ENCODE peak calls at places on chromosome 6, in five cellular contexts. M is fibroblast of mammary gland, T is AG09319, N is choroid plexus epithelial cell, X is thoracic aorta. F is an unnamed sample.

GRCh38 chr6:159692303-159693127 is 526 bp downstream of the SOD2 start:
- DNase-seq in M (no peak), T (no peak), N (peak; percentile 65), X (no peak), F (peak; percentile 70)

GRCh38 chr6:167918507-167919278 is 78.8 kb upstream of the KIF25 start:
- DNase-seq in M (no peak), T (no peak), N (no peak), X (no peak), F (no peak)

GRCh38 chr6:125294925-125295324 is 6.8 kb downstream of the HDDC2 start:
- DNase-seq in M (no peak), T (no peak), N (no peak), X (no peak), F (no peak)

GRCh38 chr6:158506577-158506976 is 53.3 kb upstream of the TMEM181 start:
- DNase-seq in M (no peak), T (no peak), N (peak; percentile 11), X (no peak), F (no peak)

GRCh38 chr6:155418017-155418749 is 37.5 kb downstream of the NOX3 start:
- DNase-seq in M (peak; percentile 70), T (peak; percentile 22), N (peak; percentile 92), X (no peak), F (peak; percentile 59)

GRCh38 chr6:52653151-52653550 is 17.8 kb upstream of the TMEM14A start:
- DNase-seq in M (peak; percentile 71), T (no peak), N (no peak), X (no peak), F (no peak)

GRCh38 chr6:1082040-1082935 is 229.6 kb upstream of the FOXQ1 start:
- DNase-seq in M (peak; percentile 72), T (peak; percentile 82), N (peak; percentile 72), X (no peak), F (no peak)

GRCh38 chr6:144411506-144412165 is 126.5 kb downstream of the UTRN start:
- DNase-seq in M (peak; percentile 39), T (no peak), N (no peak), X (no peak), F (no peak)

GRCh38 chr6:113622254-113622653 is 234.9 kb upstream of the MARCKS start:
- DNase-seq in M (no peak), T (no peak), N (no peak), X (no peak), F (no peak)

GRCh38 chr6:149840345-149841075 is 23.6 kb downstream of the LRP11 start:
- DNase-seq in M (peak; percentile 91), T (peak; percentile 81), N (peak; percentile 55), X (no peak), F (peak; percentile 69)

GRCh38 chr6:159110013-159110412 is 59.2 kb upstream of the FNDC1 start:
- DNase-seq in M (peak; percentile 66), T (no peak), N (peak; percentile 85), X (no peak), F (no peak)

GRCh38 chr6:34146021-34146782 is at the start of gene GRM4:
- DNase-seq in M (no peak), T (no peak), N (no peak), X (no peak), F (no peak)

GRCh38 chr6:108113557-108114519 is 39.3 kb upstream of the OSTM1 start:
- DNase-seq in M (peak; percentile 58), T (no peak), N (peak; percentile 71), X (no peak), F (peak; percentile 62)

GRCh38 chr6:108114861-108115597 is 40.5 kb upstream of the OSTM1 start:
- DNase-seq in M (peak; percentile 67), T (peak; percentile 19), N (peak; percentile 74), X (no peak), F (peak; percentile 45)

GRCh38 chr6:108116424-108116780 is 41.9 kb upstream of the OSTM1 start:
- DNase-seq in M (no peak), T (no peak), N (no peak), X (no peak), F (no peak)

GRCh38 chr6:108116781-108117426 is 42.4 kb upstream of the OSTM1 start:
- DNase-seq in M (no peak), T (no peak), N (no peak), X (no peak), F (peak; percentile 45)

DNA sequence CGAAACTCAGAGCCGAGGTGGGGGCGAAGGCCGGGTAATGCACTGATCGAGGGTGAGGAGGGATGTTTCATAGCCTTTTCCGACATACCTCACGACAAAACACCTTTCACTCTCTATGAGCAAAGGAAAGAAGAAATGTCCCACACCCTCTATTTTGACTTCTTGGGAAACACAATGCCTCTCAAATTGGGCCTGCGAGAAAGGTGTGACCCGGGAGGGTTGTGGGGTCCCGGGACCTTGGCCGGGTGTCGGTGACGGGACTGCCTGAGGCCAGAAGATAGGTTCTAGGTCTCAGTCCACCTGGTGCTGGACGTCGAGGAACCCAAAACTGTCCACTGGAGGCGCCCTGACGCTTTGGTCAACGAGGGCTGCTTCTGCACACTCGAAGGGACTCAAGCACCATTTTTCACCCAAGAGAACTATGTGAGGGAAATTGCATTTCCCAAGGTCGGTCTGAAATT is 41.1 kb upstream of the OSTM1 start:
- DNase-seq in M (peak; percentile 39), T (no peak), N (peak; percentile 48), X (no peak), F (peak; percentile 64)
- TF ChIP-seq CTCF in M (peak; percentile 32), T (peak; percentile 24), N (peak; percentile 55), X (no peak), F (no peak)

DNA sequence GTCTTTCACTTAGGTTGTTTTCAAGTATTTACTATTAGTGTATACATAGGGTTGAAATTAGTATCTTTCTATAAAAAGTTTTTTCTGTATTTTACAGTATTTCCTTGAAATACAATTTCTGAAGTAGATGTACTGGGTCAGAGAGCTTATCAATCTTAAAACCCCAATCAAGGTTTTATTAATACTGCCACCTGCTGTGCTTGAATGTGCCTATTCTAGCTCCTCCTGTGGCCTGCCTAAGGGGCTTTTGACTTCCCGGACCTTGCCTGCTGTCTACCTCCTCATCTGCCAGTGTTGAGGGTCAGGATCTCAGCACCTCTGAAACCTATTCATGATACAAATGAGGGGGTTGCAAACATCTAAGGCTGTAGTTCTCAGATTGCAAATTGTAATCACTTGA is 9.2 kb downstream of the PACRG start:
- DNase-seq in M (no peak), T (no peak), N (no peak), X (no peak), F (no peak)
- TF ChIP-seq CTCF in M (peak; percentile 4), T (peak; percentile 10), N (no peak), X (no peak), F (no peak)

GRCh38 chr6:68779366-68779765 is 144.3 kb downstream of the ADGRB3 start:
- DNase-seq in M (no peak), T (no peak), N (no peak), X (no peak), F (no peak)

GRCh38 chr6:68774843-68775242 is 139.8 kb downstream of the ADGRB3 start:
- DNase-seq in M (no peak), T (no peak), N (no peak), X (no peak), F (no peak)

GRCh38 chr6:68777956-68778355 is 142.9 kb downstream of the ADGRB3 start:
- DNase-seq in M (peak; percentile 62), T (no peak), N (peak; percentile 46), X (no peak), F (no peak)

GRCh38 chr6:68776382-68776781 is 141.3 kb downstream of the ADGRB3 start:
- DNase-seq in M (no peak), T (no peak), N (no peak), X (no peak), F (no peak)

DNA sequence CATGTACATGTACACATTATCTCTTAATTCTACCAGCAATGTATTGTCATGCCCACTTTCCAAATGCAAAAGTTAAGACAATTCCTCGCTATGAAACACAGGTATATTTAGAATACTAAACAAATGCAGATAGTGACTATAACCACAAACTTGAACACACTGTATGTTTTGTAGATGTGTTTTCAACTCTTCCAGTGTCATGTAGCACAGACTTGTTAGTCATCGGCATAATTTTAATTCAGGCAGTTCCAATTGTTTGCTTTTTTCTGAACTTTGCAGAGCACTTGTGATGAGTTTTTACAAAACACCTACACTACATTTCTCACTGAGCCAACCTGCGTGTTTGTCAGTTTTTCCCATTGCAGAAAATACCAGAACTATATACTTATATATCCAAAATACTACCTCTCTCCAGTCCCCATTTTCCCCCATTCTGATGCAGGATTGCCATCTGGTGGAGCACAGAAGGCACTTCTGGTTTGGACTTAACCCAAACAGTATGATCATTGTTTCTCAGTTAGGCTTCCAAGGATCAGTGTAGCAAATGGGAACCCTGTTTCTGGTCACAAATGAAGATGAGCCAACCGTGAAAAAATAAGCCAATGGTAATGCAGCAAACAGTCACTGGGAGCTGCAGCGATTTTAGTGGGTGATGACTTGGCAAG is 143.4 kb downstream of the ADGRB3 start:
- DNase-seq in M (peak; percentile 53), T (no peak), N (peak; percentile 79), X (no peak), F (no peak)
- TF ChIP-seq CTCF in M (peak; percentile 58), T (peak; percentile 46), N (peak; percentile 83), X (peak; percentile 53), F (peak; percentile 16)

DNA sequence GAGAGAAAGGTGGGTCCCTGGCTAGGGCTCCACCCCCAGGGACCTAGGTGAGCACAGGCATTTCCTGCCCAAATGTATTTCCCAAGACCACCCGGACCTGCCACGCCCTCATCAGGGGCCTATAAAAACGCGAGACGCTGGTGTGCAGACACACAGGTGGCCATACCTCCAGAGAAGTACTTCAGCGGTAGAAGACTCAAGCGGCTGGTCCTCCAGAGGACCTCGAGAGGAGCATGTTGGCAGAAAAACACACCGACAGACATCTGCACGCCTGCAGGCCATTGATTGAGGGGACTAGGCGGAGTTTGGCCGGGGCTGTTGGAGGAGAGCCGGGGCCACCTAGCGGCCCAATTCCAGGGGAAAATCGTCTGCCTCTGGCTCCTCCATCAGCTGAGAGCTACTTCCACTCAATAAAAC is 695.8 kb upstream of the MMS22L start:
- DNase-seq in M (no peak), T (no peak), N (no peak), X (no peak), F (no peak)
- TF ChIP-seq CTCF in M (no peak), T (no peak), N (no peak), X (no peak), F (no peak)

GRCh38 chr6:138986578-138986977 is 1.5 kb downstream of the REPS1 start:
- DNase-seq in M (peak; percentile 37), T (no peak), N (peak; percentile 41), X (no peak), F (no peak)

GRCh38 chr6:138989098-138989983 is 1.3 kb upstream of the REPS1 start:
- DNase-seq in M (no peak), T (no peak), N (no peak), X (no peak), F (no peak)

GRCh38 chr6:138987299-138987642 is 782 bp downstream of the REPS1 start:
- DNase-seq in M (no peak), T (no peak), N (no peak), X (no peak), F (no peak)

GRCh38 chr6:138987643-138988468 is at the start of gene REPS1:
- DNase-seq in M (peak; percentile 80), T (peak; percentile 59), N (peak; percentile 91), X (peak; percentile 63), F (peak; percentile 97)

GRCh38 chr6:138988469-138988834 is 399 bp upstream of the REPS1 start:
- DNase-seq in M (peak; percentile 42), T (no peak), N (peak; percentile 41), X (no peak), F (no peak)
- TF ChIP-seq CTCF in M (no peak), T (no peak), N (no peak), X (peak; percentile 28), F (no peak)